ENCODE peak calls at places on chromosomes 7 and 10, in six cellular contexts. One of them, this sample, is unnamed.

GRCh38 chr10:7593068-7593467 is 73.7 kb downstream of the ITIH5 start:
- DNase-seq in skeletal muscle cell: no peak
- DNase-seq in aorta: peak; percentile 60
- DNase-seq in stimulated activated CD4-positive, alpha-beta T cell treated with anti-CD3 and anti-CD28 coated beads, Interleukin-4, amount 100 ng/mL, for 48 hours: no peak
- DNase-seq in body of pancreas: no peak
- DNase-seq in AG09309: no peak
- DNase-seq in this sample: no peak

GRCh38 chr10:15237351-15237750 is 68.9 kb upstream of the NMT2 start:
- DNase-seq in stimulated activated CD4-positive, alpha-beta T cell treated with anti-CD3 and anti-CD28 coated beads, Interleukin-4, amount 100 ng/mL, for 48 hours: no peak
- DNase-seq in AG09309: no peak
- DNase-seq in aorta: peak; percentile 55
- DNase-seq in skeletal muscle cell: peak; percentile 39
- DNase-seq in body of pancreas: peak; percentile 48
- DNase-seq in this sample: no peak

GRCh38 chr7:93601363-93601762 is 26.8 kb upstream of the CALCR start:
- DNase-seq in AG09309: no peak
- DNase-seq in stimulated activated CD4-positive, alpha-beta T cell treated with anti-CD3 and anti-CD28 coated beads, Interleukin-4, amount 100 ng/mL, for 48 hours: no peak
- DNase-seq in aorta: no peak
- DNase-seq in skeletal muscle cell: no peak
- DNase-seq in body of pancreas: no peak
- DNase-seq in this sample: no peak

GRCh38 chr10:71206911-71207310 is 5.5 kb upstream of the UNC5B start:
- DNase-seq in stimulated activated CD4-positive, alpha-beta T cell treated with anti-CD3 and anti-CD28 coated beads, Interleukin-4, amount 100 ng/mL, for 48 hours: no peak
- DNase-seq in aorta: no peak
- DNase-seq in body of pancreas: no peak
- DNase-seq in AG09309: no peak
- DNase-seq in skeletal muscle cell: no peak
- DNase-seq in this sample: peak; percentile 56

GRCh38 chr7:157437519-157438061 is 100.8 kb downstream of the DNAJB6 start:
- DNase-seq in stimulated activated CD4-positive, alpha-beta T cell treated with anti-CD3 and anti-CD28 coated beads, Interleukin-4, amount 100 ng/mL, for 48 hours: no peak
- DNase-seq in AG09309: no peak
- DNase-seq in aorta: peak; percentile 9
- DNase-seq in skeletal muscle cell: no peak
- DNase-seq in body of pancreas: no peak
- DNase-seq in this sample: no peak

GRCh38 chr10:92574545-92575377 is 868 bp upstream of the IDE start:
- DNase-seq in stimulated activated CD4-positive, alpha-beta T cell treated with anti-CD3 and anti-CD28 coated beads, Interleukin-4, amount 100 ng/mL, for 48 hours: no peak
- DNase-seq in skeletal muscle cell: no peak
- DNase-seq in AG09309: no peak
- DNase-seq in aorta: no peak
- DNase-seq in body of pancreas: no peak
- DNase-seq in this sample: no peak

GRCh38 chr10:34049469-34049868 is 715.0 kb upstream of the NRP1 start:
- DNase-seq in stimulated activated CD4-positive, alpha-beta T cell treated with anti-CD3 and anti-CD28 coated beads, Interleukin-4, amount 100 ng/mL, for 48 hours: no peak
- DNase-seq in skeletal muscle cell: no peak
- DNase-seq in AG09309: no peak
- DNase-seq in aorta: no peak
- DNase-seq in body of pancreas: no peak
- DNase-seq in this sample: no peak

GRCh38 chr7:14013880-14014279 is 24.4 kb upstream of the ETV1 start:
- DNase-seq in aorta: no peak
- DNase-seq in AG09309: no peak
- DNase-seq in stimulated activated CD4-positive, alpha-beta T cell treated with anti-CD3 and anti-CD28 coated beads, Interleukin-4, amount 100 ng/mL, for 48 hours: no peak
- DNase-seq in skeletal muscle cell: no peak
- DNase-seq in body of pancreas: no peak
- DNase-seq in this sample: no peak

GRCh38 chr7:44172352-44172751 is 16.9 kb downstream of the GCK start:
- DNase-seq in aorta: no peak
- DNase-seq in AG09309: no peak
- DNase-seq in skeletal muscle cell: no peak
- DNase-seq in body of pancreas: no peak
- DNase-seq in stimulated activated CD4-positive, alpha-beta T cell treated with anti-CD3 and anti-CD28 coated beads, Interleukin-4, amount 100 ng/mL, for 48 hours: no peak
- DNase-seq in this sample: no peak

GRCh38 chr10:70931168-70931805 is 42.9 kb upstream of the PCBD1 start:
- DNase-seq in skeletal muscle cell: peak; percentile 11
- DNase-seq in aorta: no peak
- DNase-seq in stimulated activated CD4-positive, alpha-beta T cell treated with anti-CD3 and anti-CD28 coated beads, Interleukin-4, amount 100 ng/mL, for 48 hours: no peak
- DNase-seq in AG09309: no peak
- DNase-seq in body of pancreas: no peak
- DNase-seq in this sample: no peak

GRCh38 chr7:149765399-149766121 is 7.8 kb downstream of the ZNF467 start:
- DNase-seq in aorta: no peak
- DNase-seq in AG09309: no peak
- DNase-seq in stimulated activated CD4-positive, alpha-beta T cell treated with anti-CD3 and anti-CD28 coated beads, Interleukin-4, amount 100 ng/mL, for 48 hours: no peak
- DNase-seq in skeletal muscle cell: no peak
- DNase-seq in body of pancreas: no peak
- DNase-seq in this sample: no peak

GRCh38 chr10:72308320-72308987 is 34.7 kb downstream of the DDIT4 start:
- DNase-seq in aorta: peak; percentile 79
- DNase-seq in AG09309: no peak
- DNase-seq in stimulated activated CD4-positive, alpha-beta T cell treated with anti-CD3 and anti-CD28 coated beads, Interleukin-4, amount 100 ng/mL, for 48 hours: no peak
- DNase-seq in body of pancreas: peak; percentile 38
- DNase-seq in skeletal muscle cell: peak; percentile 48
- DNase-seq in this sample: no peak

GRCh38 chr7:13115829-13116228 is 428.4 kb downstream of the ARL4A start:
- DNase-seq in AG09309: no peak
- DNase-seq in body of pancreas: no peak
- DNase-seq in stimulated activated CD4-positive, alpha-beta T cell treated with anti-CD3 and anti-CD28 coated beads, Interleukin-4, amount 100 ng/mL, for 48 hours: no peak
- DNase-seq in skeletal muscle cell: no peak
- DNase-seq in aorta: no peak
- DNase-seq in this sample: no peak

GRCh38 chr7:97126483-97127171 is 9.1 kb downstream of the SDHAF3 start:
- DNase-seq in body of pancreas: no peak
- DNase-seq in skeletal muscle cell: no peak
- DNase-seq in stimulated activated CD4-positive, alpha-beta T cell treated with anti-CD3 and anti-CD28 coated beads, Interleukin-4, amount 100 ng/mL, for 48 hours: no peak
- DNase-seq in aorta: no peak
- DNase-seq in AG09309: no peak
- DNase-seq in this sample: no peak

GRCh38 chr10:101611506-101611905 is 23.4 kb downstream of the DPCD start:
- DNase-seq in body of pancreas: no peak
- DNase-seq in aorta: no peak
- DNase-seq in skeletal muscle cell: no peak
- DNase-seq in stimulated activated CD4-positive, alpha-beta T cell treated with anti-CD3 and anti-CD28 coated beads, Interleukin-4, amount 100 ng/mL, for 48 hours: no peak
- DNase-seq in AG09309: no peak
- DNase-seq in this sample: no peak

GRCh38 chr10:122469848-122470247 is 8.5 kb downstream of the HTRA1 start:
- DNase-seq in AG09309: no peak
- DNase-seq in body of pancreas: no peak
- DNase-seq in stimulated activated CD4-positive, alpha-beta T cell treated with anti-CD3 and anti-CD28 coated beads, Interleukin-4, amount 100 ng/mL, for 48 hours: no peak
- DNase-seq in skeletal muscle cell: no peak
- DNase-seq in aorta: no peak
- DNase-seq in this sample: no peak

GRCh38 chr10:4132216-4132556 is 347.2 kb upstream of the KLF6 start:
- DNase-seq in body of pancreas: no peak
- DNase-seq in skeletal muscle cell: no peak
- DNase-seq in stimulated activated CD4-positive, alpha-beta T cell treated with anti-CD3 and anti-CD28 coated beads, Interleukin-4, amount 100 ng/mL, for 48 hours: no peak
- DNase-seq in aorta: no peak
- DNase-seq in AG09309: no peak
- DNase-seq in this sample: no peak

GRCh38 chr7:50590535-50590934 is 25.3 kb upstream of the DDC start:
- DNase-seq in aorta: no peak
- DNase-seq in skeletal muscle cell: no peak
- DNase-seq in stimulated activated CD4-positive, alpha-beta T cell treated with anti-CD3 and anti-CD28 coated beads, Interleukin-4, amount 100 ng/mL, for 48 hours: no peak
- DNase-seq in body of pancreas: no peak
- DNase-seq in AG09309: no peak
- DNase-seq in this sample: no peak

GRCh38 chr7:15503603-15504280 is 58.1 kb downstream of the AGMO start:
- DNase-seq in AG09309: no peak
- DNase-seq in stimulated activated CD4-positive, alpha-beta T cell treated with anti-CD3 and anti-CD28 coated beads, Interleukin-4, amount 100 ng/mL, for 48 hours: no peak
- DNase-seq in body of pancreas: no peak
- DNase-seq in aorta: no peak
- DNase-seq in skeletal muscle cell: no peak
- DNase-seq in this sample: no peak

GRCh38 chr10:46236537-46236887 is 50.3 kb upstream of the ANTXRL start:
- DNase-seq in AG09309: no peak
- DNase-seq in stimulated activated CD4-positive, alpha-beta T cell treated with anti-CD3 and anti-CD28 coated beads, Interleukin-4, amount 100 ng/mL, for 48 hours: no peak
- DNase-seq in body of pancreas: no peak
- DNase-seq in aorta: peak; percentile 12
- DNase-seq in skeletal muscle cell: no peak
- DNase-seq in this sample: no peak

GRCh38 chr10:96838529-96838928 is 6.4 kb downstream of the LCOR start:
- DNase-seq in skeletal muscle cell: no peak
- DNase-seq in AG09309: no peak
- DNase-seq in body of pancreas: no peak
- DNase-seq in aorta: no peak
- DNase-seq in stimulated activated CD4-positive, alpha-beta T cell treated with anti-CD3 and anti-CD28 coated beads, Interleukin-4, amount 100 ng/mL, for 48 hours: no peak
- DNase-seq in this sample: no peak

GRCh38 chr10:99777918-99778716 is 4.3 kb upstream of the ABCC2 start:
- DNase-seq in AG09309: no peak
- DNase-seq in stimulated activated CD4-positive, alpha-beta T cell treated with anti-CD3 and anti-CD28 coated beads, Interleukin-4, amount 100 ng/mL, for 48 hours: no peak
- DNase-seq in skeletal muscle cell: no peak
- DNase-seq in aorta: no peak
- DNase-seq in body of pancreas: no peak
- DNase-seq in this sample: no peak

GRCh38 chr7:39504963-39505362 is 61.2 kb upstream of the YAE1 start:
- DNase-seq in skeletal muscle cell: no peak
- DNase-seq in stimulated activated CD4-positive, alpha-beta T cell treated with anti-CD3 and anti-CD28 coated beads, Interleukin-4, amount 100 ng/mL, for 48 hours: no peak
- DNase-seq in AG09309: no peak
- DNase-seq in aorta: peak; percentile 42
- DNase-seq in body of pancreas: peak; percentile 7
- DNase-seq in this sample: no peak